ENCODE peak calls at places on chromosomes 16 and 17, in four cellular contexts. K is BJ, L is activated gamma-delta T cell treated with Interleukin-2 at 50 U/mL for 16 hours, V is uterus. R is an unnamed sample.

GRCh38 chr17:28946239-28946638 is 5.1 kb downstream of the PHF12 start:
- DNase-seq in L (no peak), V (no peak), K (peak), R (no peak)

GRCh38 chr17:32285770-32286517 is 20.3 kb downstream of the RHBDL3 start:
- DNase-seq in L (no peak), V (no peak), K (no peak), R (no peak)

GRCh38 chr16:2979669-2980226 is 498 bp downstream of the PKMYT1 start:
- DNase-seq in V (no peak), L (no peak), K (no peak), R (no peak)

GRCh38 chr16:86854058-86854621 is 275.8 kb downstream of the FOXL1 start:
- DNase-seq in K (peak), L (no peak), V (no peak), R (no peak)

GRCh38 chr17:68514809-68515208 is 2.6 kb downstream of the PRKAR1A start:
- DNase-seq in L (no peak), V (no peak), K (no peak), R (no peak)

GRCh38 chr17:31390748-31391495 is 553 bp upstream of the RAB11FIP4 start:
- DNase-seq in L (no peak), V (no peak), K (no peak), R (no peak)

GRCh38 chr17:35345926-35346771 is 27.3 kb downstream of the SLFN11 start:
- DNase-seq in K (peak), L (peak), V (peak), R (peak)

GRCh38 chr16:26665166-26665939 is 401.4 kb upstream of the C16orf82 start:
- DNase-seq in V (no peak), K (no peak), L (no peak), R (no peak)

GRCh38 chr17:51456942-51457341 is 196.6 kb downstream of the UTP18 start:
- DNase-seq in V (no peak), K (no peak), L (no peak), R (no peak)

GRCh38 chr16:68754117-68754792 is 17.2 kb downstream of the CDH1 start:
- DNase-seq in L (no peak), K (no peak), V (no peak), R (no peak)

GRCh38 chr16:27347930-27348685 is 34.3 kb downstream of the IL4R start:
- DNase-seq in V (no peak), K (no peak), L (no peak), R (no peak)

GRCh38 chr16:27748868-27749546 is 199.1 kb downstream of the KATNIP start:
- DNase-seq in K (peak), L (peak), V (peak), R (peak)

GRCh38 chr16:27374231-27374793 is 27.7 kb upstream of the IL21R start:
- DNase-seq in K (no peak), V (no peak), L (no peak), R (no peak)

GRCh38 chr17:34575182-34575581 is 4.2 kb upstream of the TMEM132E start:
- DNase-seq in L (no peak), K (no peak), V (no peak), R (no peak)

GRCh38 chr16:53945996-53946395 is 242.0 kb downstream of the FTO start:
- DNase-seq in K (no peak), V (no peak), L (no peak), R (no peak)

GRCh38 chr17:50618300-50618699 is 16.4 kb upstream of the ABCC3 start:
- DNase-seq in L (no peak), V (no peak), K (no peak), R (no peak)

GRCh38 chr17:67326440-67326839 is 39.9 kb downstream of the PSMD12 start:
- DNase-seq in V (no peak), K (no peak), L (no peak), R (no peak)

GRCh38 chr16:52235186-52235585 is 311.8 kb downstream of the TOX3 start:
- DNase-seq in V (no peak), L (no peak), K (no peak), R (no peak)

GRCh38 chr17:63752707-63753106 is 11.1 kb upstream of the STRADA start:
- DNase-seq in K (no peak), V (no peak), L (no peak), R (no peak)

GRCh38 chr16:87132361-87133014 is 184.7 kb downstream of the C16orf95 start:
- DNase-seq in V (no peak), L (no peak), K (peak), R (peak)

GRCh38 chr16:2753523-2754020 is 1.1 kb downstream of the SRRM2 start:
- DNase-seq in L (no peak), V (no peak), K (no peak), R (no peak)

GRCh38 chr16:10250137-10250850 is 68.1 kb upstream of the GRIN2A start:
- DNase-seq in V (no peak), K (no peak), L (no peak), R (no peak)

GRCh38 chr17:78665952-78666920 is 89.0 kb upstream of the DNAH17 start:
- DNase-seq in L (peak), K (no peak), V (no peak), R (no peak)

GRCh38 chr16:88376835-88377726 is 5.7 kb upstream of the ZNF469 start:
- DNase-seq in L (no peak), K (no peak), V (no peak), R (peak)

GRCh38 chr17:43832976-43833829 is at the start of gene MPP3:
- DNase-seq in L (peak), K (no peak), V (peak), R (peak)

GRCh38 chr17:63405741-63406261 is 40.3 kb downstream of the CYB561 start:
- DNase-seq in L (no peak), K (peak), V (no peak), R (no peak)

GRCh38 chr16:14289692-14290340 is 218.7 kb downstream of the MRTFB start:
- DNase-seq in L (no peak), V (no peak), K (no peak), R (no peak)

GRCh38 chr16:75947626-75948239 is 221.4 kb upstream of the CPHXL start:
- DNase-seq in V (no peak), L (no peak), K (no peak), R (no peak)

GRCh38 chr17:74690409-74690825 is 22.3 kb downstream of the CD300LF start:
- DNase-seq in V (no peak), K (no peak), L (no peak), R (peak)

GRCh38 chr16:55370762-55371482 is 46.9 kb downstream of the IRX6 start:
- DNase-seq in L (no peak), K (no peak), V (peak), R (peak)

GRCh38 chr17:41345992-41346391 is 4.6 kb downstream of the KRT33A start:
- DNase-seq in V (no peak), L (no peak), K (no peak), R (no peak)

GRCh38 chr17:11404431-11404830 is 163.4 kb downstream of the SHISA6 start:
- DNase-seq in K (no peak), V (no peak), L (no peak), R (no peak)

GRCh38 chr16:86199871-86200700 is 301.1 kb downstream of the IRF8 start:
- DNase-seq in L (no peak), V (no peak), K (no peak), R (no peak)

GRCh38 chr16:12314786-12315185 is 338.3 kb downstream of the SNX29 start:
- DNase-seq in L (no peak), V (no peak), K (no peak), R (no peak)